ENCODE peak calls at places on chromosomes 12 and 14, in seven cellular contexts. T is right cardiac atrium; P is stomach; A is brain microvascular endothelial cell; R is tibial artery; M is CD8-positive, alpha-beta T cell; G is cardiac muscle cell. Z is an unnamed sample.

GRCh38 chr12:54217309-54217661 is 28.5 kb upstream of the SMUG1 start:
- DNase-seq in T (no peak), P (no peak), A (no peak), R (no peak), M (no peak), G (no peak), Z (no peak)

GRCh38 chr14:104792101-104792884 is 3.3 kb downstream of the AKT1 start:
- DNase-seq in T (no peak), P (peak), A (no peak), R (no peak), M (no peak), G (no peak), Z (no peak)

GRCh38 chr14:56552615-56553014 is 27.0 kb upstream of the TMEM260 start:
- DNase-seq in T (no peak), P (no peak), A (no peak), R (no peak), M (no peak), G (no peak), Z (no peak)

GRCh38 chr14:71908141-71908540 is 24.1 kb upstream of the RGS6 start:
- DNase-seq in T (no peak), P (no peak), A (no peak), R (no peak), M (no peak), G (no peak), Z (no peak)

GRCh38 chr12:1171657-1172056 is 180.6 kb downstream of the ERC1 start:
- DNase-seq in T (no peak), P (no peak), A (no peak), R (no peak), M (no peak), G (no peak), Z (no peak)

GRCh38 chr14:100402631-100403030 is 79.5 kb downstream of the SLC25A47 start:
- DNase-seq in T (no peak), P (no peak), A (no peak), R (no peak), M (no peak), G (no peak), Z (no peak)

GRCh38 chr12:131208425-131208824 is 254.7 kb downstream of the ADGRD1 start:
- DNase-seq in T (no peak), P (peak), A (no peak), R (no peak), M (no peak), G (no peak), Z (no peak)

GRCh38 chr14:91367173-91368171 is 50.1 kb downstream of the CCDC88C start:
- DNase-seq in T (no peak), P (peak), A (peak), R (no peak), M (no peak), G (peak), Z (peak)

GRCh38 chr14:92728781-92729364 is 19.6 kb downstream of the LGMN start:
- DNase-seq in T (no peak), P (peak), A (peak), R (no peak), M (no peak), G (peak), Z (no peak)

GRCh38 chr14:50954811-50955372 is 10.6 kb upstream of the PYGL start:
- DNase-seq in T (no peak), P (no peak), A (peak), R (no peak), M (no peak), G (peak), Z (no peak)

GRCh38 chr12:1531654-1532366 is 62.6 kb downstream of the FBXL14 start:
- DNase-seq in T (no peak), P (no peak), A (no peak), R (no peak), M (no peak), G (no peak), Z (no peak)

GRCh38 chr14:24259282-24260025 is 3.5 kb downstream of the TGM1 start:
- DNase-seq in T (no peak), P (no peak), A (no peak), R (no peak), M (no peak), G (peak), Z (no peak)

GRCh38 chr12:75480469-75480949 is at the start of gene GLIPR1:
- DNase-seq in T (peak), P (peak), A (peak), R (peak), M (peak), G (peak), Z (peak)

GRCh38 chr12:103827800-103828440 is 13.1 kb downstream of the NT5DC3 start:
- DNase-seq in T (no peak), P (no peak), A (no peak), R (no peak), M (no peak), G (no peak), Z (no peak)

GRCh38 chr14:19878029-19878642 is 3.2 kb downstream of the OR4K2 start:
- DNase-seq in T (no peak), P (no peak), A (no peak), R (no peak), M (no peak), G (no peak), Z (no peak)

GRCh38 chr14:35201066-35201465 is 78.7 kb downstream of the PRORP start:
- DNase-seq in T (no peak), P (no peak), A (no peak), R (no peak), M (no peak), G (no peak), Z (no peak)

GRCh38 chr14:73743431-73743931 is 29.3 kb upstream of the PNMA1 start:
- DNase-seq in T (peak), P (no peak), A (no peak), R (no peak), M (no peak), G (peak), Z (peak)

DNA sequence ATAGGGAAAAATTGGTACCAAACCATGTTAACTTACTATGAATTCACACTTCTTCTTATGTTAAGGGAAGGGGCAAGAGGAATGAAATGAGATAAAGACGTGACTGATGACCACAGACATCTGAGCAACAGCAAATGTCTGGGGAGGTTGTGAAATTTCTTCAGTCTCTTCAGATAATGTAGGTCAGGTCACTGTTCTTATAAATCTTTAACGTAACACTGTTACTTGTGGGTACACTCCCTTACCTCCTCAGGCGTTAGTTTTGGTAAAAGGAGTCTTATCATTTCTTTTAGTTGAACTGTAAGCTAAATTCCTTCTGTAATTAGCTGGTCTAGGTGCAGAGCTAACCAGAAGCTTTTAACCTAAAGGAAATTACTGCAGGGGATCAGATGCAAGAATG is 405.0 kb upstream of the LRFN5 start:
- DNase-seq in T (no peak), P (no peak), A (no peak), R (no peak), M (no peak), G (peak), Z (no peak)
- H3K27ac ChIP-seq in T (no peak), P (no peak), A (no peak), R (no peak), M (no peak), G (no peak), Z (no peak)

GRCh38 chr14:103206023-103206481 is 82.8 kb downstream of the TNFAIP2 start:
- DNase-seq in T (peak), P (no peak), A (no peak), R (no peak), M (no peak), G (no peak), Z (no peak)
- H3K27ac ChIP-seq in T (no peak), P (peak), A (no peak), R (peak), M (no peak), G (peak), Z (peak)

GRCh38 chr12:56080556-56081138 is 682 bp downstream of the ERBB3 start:
- DNase-seq in T (no peak), P (peak), A (no peak), R (no peak), M (no peak), G (no peak), Z (no peak)
- H3K27ac ChIP-seq in T (no peak), P (peak), A (no peak), R (no peak), M (no peak), G (peak), Z (no peak)

GRCh38 chr14:86602263-86602662 is 1072.3 kb downstream of the FLRT2 start:
- DNase-seq in T (no peak), P (no peak), A (no peak), R (no peak), M (no peak), G (no peak), Z (no peak)
- H3K27ac ChIP-seq in T (no peak), P (no peak), A (no peak), R (no peak), M (no peak), G (no peak), Z (no peak)

DNA sequence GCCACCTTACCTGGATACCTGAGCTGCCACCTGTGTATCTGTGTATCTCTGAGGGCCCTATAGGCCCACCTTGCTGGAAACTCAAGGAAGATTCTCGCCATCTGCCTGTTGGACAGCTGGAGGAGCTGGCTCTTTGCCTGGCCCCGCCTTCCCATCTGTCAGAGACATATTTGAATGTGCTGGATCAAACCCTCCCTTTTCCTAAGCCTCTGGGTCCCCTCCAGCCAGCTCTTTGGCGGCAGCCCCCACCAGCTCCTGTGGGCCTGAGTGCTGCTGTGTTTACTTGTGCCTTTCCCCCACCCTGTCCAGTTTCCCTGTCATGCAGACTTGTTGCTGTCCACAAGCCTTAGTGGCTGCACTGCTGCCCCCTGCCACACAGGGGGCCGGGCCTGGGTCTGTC is 55.9 kb upstream of the SRSF5 start:
- DNase-seq in T (peak), P (no peak), A (no peak), R (no peak), M (no peak), G (peak), Z (no peak)
- H3K27ac ChIP-seq in T (peak), P (peak), A (no peak), R (peak), M (no peak), G (peak), Z (no peak)